ENCODE peak calls at places on chromosome 5, in eight cellular contexts. I, L, J, Y, B, G, Q and X are unnamed samples.

GRCh38 chr5:31407921-31408714 is 123.8 kb downstream of the DROSHA start:
- DNase-seq in I (no peak), G (no peak), L (no peak), B (no peak), Y (no peak), Q (no peak), J (no peak), X (no peak)

GRCh38 chr5:76367623-76368366 is 35.3 kb upstream of the IQGAP2 start:
- DNase-seq in L (no peak), G (no peak), Q (no peak), I (no peak), B (no peak), Y (no peak), J (no peak), X (no peak)

GRCh38 chr5:132979367-132979935 is 16.0 kb upstream of the AFF4 start:
- DNase-seq in B (no peak), I (no peak), L (no peak), Y (no peak), J (no peak), G (no peak), Q (no peak), X (no peak)

GRCh38 chr5:83871533-83872380 is 151.1 kb upstream of the HAPLN1 start:
- DNase-seq in J (no peak), Y (no peak), G (no peak), L (no peak), B (no peak), I (no peak), Q (no peak), X (peak)

GRCh38 chr5:172505403-172505759 is 51.1 kb upstream of the SH3PXD2B start:
- DNase-seq in Q (no peak), I (no peak), Y (no peak), G (no peak), J (no peak), B (no peak), L (no peak), X (no peak)

GRCh38 chr5:159705948-159706347 is 210.3 kb upstream of the ADRA1B start:
- DNase-seq in G (no peak), L (no peak), Y (no peak), Q (no peak), J (no peak), B (no peak), I (no peak), X (no peak)

GRCh38 chr5:114319821-114320220 is 42.0 kb upstream of the KCNN2 start:
- DNase-seq in Y (no peak), J (no peak), L (no peak), G (no peak), I (no peak), B (no peak), Q (peak), X (no peak)

GRCh38 chr5:42655982-42656660 is 100.5 kb upstream of the CCDC152 start:
- DNase-seq in Y (no peak), B (no peak), J (no peak), Q (peak), G (no peak), I (no peak), L (no peak), X (peak)

GRCh38 chr5:159444441-159445082 is 114.3 kb upstream of the IL12B start:
- DNase-seq in I (peak), Q (peak), B (peak), J (peak), L (no peak), G (peak), Y (peak), X (peak)

GRCh38 chr5:18216016-18216415 is 581.8 kb downstream of the TAF11L14 start:
- DNase-seq in L (no peak), Y (no peak), Q (no peak), G (no peak), B (no peak), J (no peak), I (no peak), X (no peak)

GRCh38 chr5:131303537-131303936 is 39.7 kb downstream of the CDC42SE2 start:
- DNase-seq in J (no peak), B (no peak), Q (peak), I (no peak), G (no peak), Y (no peak), L (no peak), X (no peak)

GRCh38 chr5:143657814-143658395 is 154.1 kb upstream of the HMHB1 start:
- DNase-seq in J (no peak), L (no peak), G (no peak), Q (no peak), I (no peak), B (no peak), Y (no peak), X (no peak)

GRCh38 chr5:9898319-9898718 is 268.2 kb upstream of the TAS2R1 start:
- DNase-seq in Q (peak), J (no peak), L (no peak), G (peak), Y (no peak), I (peak), B (peak), X (peak)

GRCh38 chr5:78544531-78545200 is 103.9 kb downstream of the LHFPL2 start:
- DNase-seq in L (no peak), B (no peak), J (no peak), Y (no peak), I (no peak), Q (peak), G (no peak), X (no peak)

GRCh38 chr5:144820285-144820684 is 649.6 kb downstream of the KCTD16 start:
- DNase-seq in Q (no peak), Y (no peak), L (no peak), I (no peak), G (no peak), J (no peak), B (no peak), X (no peak)

GRCh38 chr5:78659714-78660113 is 11.1 kb upstream of the LHFPL2 start:
- DNase-seq in I (no peak), Q (peak), J (no peak), Y (no peak), L (no peak), G (no peak), B (no peak), X (no peak)

GRCh38 chr5:132771559-132771998 is 5.5 kb downstream of the SEPTIN8 start:
- DNase-seq in J (peak), I (no peak), B (peak), G (peak), Q (peak), L (no peak), Y (no peak), X (peak)

GRCh38 chr5:52983731-52984620 is 5.2 kb upstream of the ITGA2 start:
- DNase-seq in G (no peak), J (no peak), Q (peak), Y (no peak), L (no peak), I (no peak), B (peak), X (no peak)

GRCh38 chr5:850511-851006 is at the start of gene ZDHHC11:
- DNase-seq in L (no peak), J (peak), Y (no peak), I (no peak), G (peak), B (peak), Q (no peak), X (no peak)

GRCh38 chr5:42595597-42595996 is 161.0 kb upstream of the CCDC152 start:
- DNase-seq in Y (no peak), B (no peak), I (no peak), J (no peak), G (no peak), Q (no peak), L (no peak), X (peak)

GRCh38 chr5:87300744-87301143 is 33.1 kb downstream of the RASA1 start:
- DNase-seq in L (peak), I (no peak), Y (no peak), B (no peak), Q (peak), J (peak), G (no peak), X (peak)

GRCh38 chr5:16051246-16051645 is 128.3 kb downstream of the MARCHF11 start:
- DNase-seq in Y (no peak), Q (no peak), B (no peak), L (no peak), I (no peak), J (no peak), G (no peak), X (peak)

GRCh38 chr5:139658928-139659667 is 10.9 kb downstream of the CXXC5 start:
- DNase-seq in I (no peak), Q (peak), Y (no peak), G (no peak), J (peak), B (peak), L (no peak), X (peak)

GRCh38 chr5:94870496-94871214 is 252.2 kb downstream of the SLF1 start:
- DNase-seq in J (no peak), L (no peak), G (peak), Y (no peak), Q (no peak), B (no peak), I (no peak), X (no peak)

GRCh38 chr5:90548069-90548593 is 10.5 kb upstream of the ADGRV1 start:
- DNase-seq in B (no peak), I (no peak), L (no peak), G (peak), Y (no peak), J (no peak), Q (no peak), X (peak)